ENCODE peak calls at places on chromosomes 6 and 20, in five cellular contexts. One of them, this sample, is unnamed.

GRCh38 chr6:81562169-81562568 is 190.3 kb downstream of the TENT5A start:
- DNase-seq in fibroblast of lung: peak; percentile 92
- DNase-seq in neural progenitor cell: no peak
- DNase-seq in GM23248: peak; percentile 88
- DNase-seq in K562: no peak
- DNase-seq in this sample: no peak

GRCh38 chr20:57478176-57478575 is 46.8 kb downstream of the CTCFL start:
- DNase-seq in K562: no peak
- DNase-seq in GM23248: no peak
- DNase-seq in fibroblast of lung: no peak
- DNase-seq in neural progenitor cell: no peak
- DNase-seq in this sample: no peak

GRCh38 chr20:1844723-1845523 is 50.3 kb upstream of the SIRPA start:
- DNase-seq in fibroblast of lung: peak; percentile 55
- DNase-seq in neural progenitor cell: no peak
- DNase-seq in K562: no peak
- DNase-seq in GM23248: peak; percentile 52
- DNase-seq in this sample: no peak

GRCh38 chr6:126753616-126754015 is 364.9 kb upstream of the RSPO3 start:
- DNase-seq in neural progenitor cell: no peak
- DNase-seq in K562: no peak
- DNase-seq in fibroblast of lung: no peak
- DNase-seq in GM23248: peak; percentile 26
- DNase-seq in this sample: no peak

GRCh38 chr20:38873050-38873581 is 53.1 kb upstream of the FAM83D start:
- DNase-seq in GM23248: no peak
- DNase-seq in fibroblast of lung: no peak
- DNase-seq in neural progenitor cell: no peak
- DNase-seq in K562: no peak
- DNase-seq in this sample: no peak

GRCh38 chr20:25372584-25373336 is 17.9 kb downstream of the ABHD12 start:
- DNase-seq in neural progenitor cell: no peak
- DNase-seq in K562: no peak
- DNase-seq in GM23248: peak; percentile 91
- DNase-seq in fibroblast of lung: peak; percentile 98
- DNase-seq in this sample: peak; percentile 10

GRCh38 chr6:121694389-121695185 is 259.1 kb downstream of the GJA1 start:
- DNase-seq in fibroblast of lung: peak; percentile 84
- DNase-seq in GM23248: peak; percentile 20
- DNase-seq in K562: no peak
- DNase-seq in neural progenitor cell: no peak
- DNase-seq in this sample: no peak

GRCh38 chr6:35050291-35050987 is 90.7 kb downstream of the TCP11 start:
- DNase-seq in neural progenitor cell: no peak
- DNase-seq in GM23248: no peak
- DNase-seq in K562: no peak
- DNase-seq in fibroblast of lung: no peak
- DNase-seq in this sample: no peak

GRCh38 chr20:34560141-34560523 is 1.6 kb downstream of the MAP1LC3A start:
- DNase-seq in GM23248: no peak
- DNase-seq in fibroblast of lung: no peak
- DNase-seq in neural progenitor cell: no peak
- DNase-seq in K562: no peak
- DNase-seq in this sample: peak; percentile 43

GRCh38 chr6:39920147-39920546 is 14.1 kb downstream of the MOCS1 start:
- DNase-seq in GM23248: no peak
- DNase-seq in fibroblast of lung: no peak
- DNase-seq in neural progenitor cell: no peak
- DNase-seq in K562: no peak
- DNase-seq in this sample: no peak

GRCh38 chr20:47586648-47587306 is 85.1 kb downstream of the NCOA3 start:
- DNase-seq in neural progenitor cell: peak; percentile 21
- DNase-seq in fibroblast of lung: peak; percentile 61
- DNase-seq in K562: no peak
- DNase-seq in GM23248: no peak
- DNase-seq in this sample: no peak

GRCh38 chr6:14751645-14752173 is 494.2 kb upstream of the JARID2 start:
- DNase-seq in fibroblast of lung: no peak
- DNase-seq in K562: no peak
- DNase-seq in neural progenitor cell: no peak
- DNase-seq in GM23248: no peak
- DNase-seq in this sample: no peak

GRCh38 chr6:108014040-108014439 is 56.0 kb upstream of the SEC63 start:
- DNase-seq in neural progenitor cell: no peak
- DNase-seq in fibroblast of lung: no peak
- DNase-seq in K562: no peak
- DNase-seq in GM23248: no peak
- DNase-seq in this sample: no peak

DNA sequence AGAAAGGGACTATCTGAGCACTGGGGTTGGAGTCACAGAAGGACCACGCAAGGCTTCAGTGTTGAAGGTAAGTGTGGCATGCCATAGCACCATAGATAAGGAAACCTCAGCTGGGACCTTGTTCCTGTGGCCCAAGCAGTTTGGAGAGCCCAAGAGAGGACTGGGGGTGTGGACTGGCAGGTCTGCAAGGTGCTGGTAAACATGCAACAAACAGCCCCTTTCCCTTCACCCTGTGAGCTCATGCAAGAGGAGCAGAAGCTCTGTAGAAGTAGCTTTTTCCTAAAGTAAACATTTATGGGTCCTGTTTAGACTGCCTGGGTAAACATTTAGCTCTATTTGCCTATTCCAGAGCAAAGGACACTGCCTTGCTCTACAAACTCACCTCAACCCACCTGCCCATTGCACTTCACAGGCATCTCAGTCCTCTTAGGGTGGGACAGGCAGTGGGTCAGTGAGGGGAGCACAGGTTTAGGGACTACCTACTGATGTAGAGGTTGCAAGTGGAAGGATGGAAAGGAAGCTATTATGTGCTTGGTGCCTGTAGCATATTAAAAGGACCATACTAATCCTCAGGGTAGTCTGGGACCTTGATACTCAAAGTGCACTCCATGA is 12.0 kb downstream of the ZSCAN31 start:
- DNase-seq in K562: no peak
- DNase-seq in neural progenitor cell: no peak
- DNase-seq in GM23248: no peak
- DNase-seq in fibroblast of lung: no peak
- DNase-seq in this sample: no peak
- H3K4me3 ChIP-seq in K562: no peak overlapping the region
- H3K4me3 ChIP-seq in neural progenitor cell: no peak overlapping the region
- H3K4me3 ChIP-seq in GM23248: no peak overlapping the region
- H3K4me3 ChIP-seq in fibroblast of lung: no peak overlapping the region
- H3K4me3 ChIP-seq in this sample: no peak overlapping the region

DNA sequence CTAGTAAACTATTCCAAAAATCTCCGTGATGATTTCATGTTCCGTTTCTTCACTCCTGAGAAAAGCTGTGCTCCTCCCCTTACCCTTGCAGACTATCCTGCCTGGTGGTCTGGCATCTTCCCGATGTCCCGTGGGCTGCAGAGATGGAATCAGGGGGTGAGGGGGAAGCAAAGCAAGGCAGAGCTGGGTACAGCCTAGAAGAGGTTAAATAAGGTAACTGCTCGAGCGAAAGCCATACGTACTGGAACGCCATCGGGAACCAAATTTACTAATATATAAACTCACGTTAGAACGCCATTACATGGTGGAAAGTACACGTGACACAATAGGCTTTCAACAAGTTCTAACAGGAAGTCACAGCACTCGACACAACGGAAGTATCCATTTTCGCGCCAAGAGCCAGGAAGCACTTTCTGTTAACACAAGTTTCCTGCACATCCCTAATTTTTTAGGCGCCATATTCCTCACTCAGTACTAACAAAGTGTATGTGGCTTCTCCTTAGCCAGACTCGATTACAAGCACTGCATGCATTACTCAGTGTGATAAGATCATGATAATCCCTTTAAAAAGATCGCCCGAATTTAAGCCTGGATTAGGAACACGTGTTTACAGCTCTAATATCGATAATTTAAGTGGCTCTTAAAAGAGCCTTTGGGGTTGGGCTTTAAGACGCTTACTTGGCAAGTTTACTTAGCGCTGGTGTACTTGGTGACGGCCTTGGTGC is 101.6 kb upstream of the PRSS16 start:
- DNase-seq in K562: peak; percentile 35
- DNase-seq in neural progenitor cell: peak; percentile 67
- DNase-seq in GM23248: peak; percentile 93
- DNase-seq in fibroblast of lung: peak; percentile 93
- DNase-seq in this sample: peak; percentile 83
- H3K9ac ChIP-seq in K562: peak overlapping the region; percentile 93
- H3K9ac ChIP-seq in neural progenitor cell: peak overlapping the region; percentile 66
- H3K9ac ChIP-seq in GM23248: peak overlapping the region; percentile 90
- H3K9ac ChIP-seq in fibroblast of lung: peak overlapping the region; percentile 62
- H3K9ac ChIP-seq in this sample: peak overlapping the region; percentile 93

DNA sequence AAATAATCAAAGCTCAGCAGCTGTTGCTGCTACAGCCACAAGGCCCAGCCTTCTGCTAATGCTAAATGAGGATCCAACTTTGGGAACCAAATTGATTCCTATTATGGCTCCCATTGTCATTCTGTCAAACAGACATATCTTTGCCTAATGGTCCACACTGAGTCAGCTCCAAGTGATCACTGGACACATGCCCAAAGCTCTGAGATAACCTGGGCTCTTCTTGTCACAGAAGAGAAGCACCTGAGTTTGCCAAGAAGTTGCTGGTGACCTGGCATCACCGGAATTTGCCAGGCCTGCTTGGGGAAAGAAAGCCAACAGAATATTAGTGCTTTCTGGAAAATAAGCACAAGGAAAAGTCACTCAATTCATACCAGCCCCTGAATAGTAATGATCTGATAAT is 5.8 kb downstream of the TNFRSF21 start:
- DNase-seq in fibroblast of lung: no peak
- DNase-seq in GM23248: no peak
- DNase-seq in K562: no peak
- DNase-seq in neural progenitor cell: no peak
- DNase-seq in this sample: no peak
- H3K4me1 ChIP-seq in fibroblast of lung: no peaks in the 10 kb centered on the region
- H3K4me1 ChIP-seq in GM23248: no peaks in the 10 kb centered on the region
- H3K4me1 ChIP-seq in K562: no peaks in the 10 kb centered on the region
- H3K4me1 ChIP-seq in neural progenitor cell: peaks cover 12% of the 10 kb centered on the region
- H3K4me1 ChIP-seq in this sample: peaks cover 9% of the 10 kb centered on the region

DNA sequence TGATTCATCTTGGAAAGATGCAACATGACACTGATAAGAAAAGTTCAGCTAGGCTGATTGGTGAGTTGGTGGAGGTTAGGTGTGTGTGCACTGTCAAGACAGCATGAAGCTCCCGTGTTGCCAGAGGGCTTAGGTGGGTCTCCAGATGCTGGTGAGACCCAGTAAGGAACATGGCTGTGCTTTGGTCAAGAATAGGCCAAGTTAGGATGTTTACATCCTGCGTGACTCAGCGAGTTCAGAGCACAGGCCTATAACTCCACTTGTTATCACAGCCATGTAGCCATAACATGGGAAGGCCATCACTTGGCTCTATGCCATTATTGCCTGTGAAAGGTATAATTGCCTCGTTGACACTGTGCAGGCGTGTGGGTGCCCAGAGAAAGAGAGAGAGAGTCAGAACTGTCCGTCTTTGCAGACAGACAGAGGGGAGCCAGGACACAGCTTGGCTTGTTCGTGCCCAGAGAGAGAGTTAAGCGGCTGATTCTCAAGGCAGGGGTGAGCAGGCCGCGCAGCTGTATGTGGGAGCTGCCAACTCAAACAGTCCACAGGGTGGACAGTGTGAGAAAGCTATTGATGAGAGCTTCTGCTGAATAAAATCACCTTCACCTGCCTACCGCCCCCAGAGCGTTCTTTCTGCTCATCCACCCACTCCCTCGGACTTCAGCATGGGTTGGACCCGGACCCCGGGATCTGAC is 43.5 kb downstream of the OR2B6 start:
- DNase-seq in neural progenitor cell: no peak
- DNase-seq in fibroblast of lung: no peak
- DNase-seq in GM23248: no peak
- DNase-seq in K562: no peak
- DNase-seq in this sample: no peak
- H3K4me3 ChIP-seq in neural progenitor cell: no peak overlapping the region
- H3K4me3 ChIP-seq in fibroblast of lung: no peak overlapping the region
- H3K4me3 ChIP-seq in GM23248: no peak overlapping the region
- H3K4me3 ChIP-seq in K562: no peak overlapping the region
- H3K4me3 ChIP-seq in this sample: no peak overlapping the region

DNA sequence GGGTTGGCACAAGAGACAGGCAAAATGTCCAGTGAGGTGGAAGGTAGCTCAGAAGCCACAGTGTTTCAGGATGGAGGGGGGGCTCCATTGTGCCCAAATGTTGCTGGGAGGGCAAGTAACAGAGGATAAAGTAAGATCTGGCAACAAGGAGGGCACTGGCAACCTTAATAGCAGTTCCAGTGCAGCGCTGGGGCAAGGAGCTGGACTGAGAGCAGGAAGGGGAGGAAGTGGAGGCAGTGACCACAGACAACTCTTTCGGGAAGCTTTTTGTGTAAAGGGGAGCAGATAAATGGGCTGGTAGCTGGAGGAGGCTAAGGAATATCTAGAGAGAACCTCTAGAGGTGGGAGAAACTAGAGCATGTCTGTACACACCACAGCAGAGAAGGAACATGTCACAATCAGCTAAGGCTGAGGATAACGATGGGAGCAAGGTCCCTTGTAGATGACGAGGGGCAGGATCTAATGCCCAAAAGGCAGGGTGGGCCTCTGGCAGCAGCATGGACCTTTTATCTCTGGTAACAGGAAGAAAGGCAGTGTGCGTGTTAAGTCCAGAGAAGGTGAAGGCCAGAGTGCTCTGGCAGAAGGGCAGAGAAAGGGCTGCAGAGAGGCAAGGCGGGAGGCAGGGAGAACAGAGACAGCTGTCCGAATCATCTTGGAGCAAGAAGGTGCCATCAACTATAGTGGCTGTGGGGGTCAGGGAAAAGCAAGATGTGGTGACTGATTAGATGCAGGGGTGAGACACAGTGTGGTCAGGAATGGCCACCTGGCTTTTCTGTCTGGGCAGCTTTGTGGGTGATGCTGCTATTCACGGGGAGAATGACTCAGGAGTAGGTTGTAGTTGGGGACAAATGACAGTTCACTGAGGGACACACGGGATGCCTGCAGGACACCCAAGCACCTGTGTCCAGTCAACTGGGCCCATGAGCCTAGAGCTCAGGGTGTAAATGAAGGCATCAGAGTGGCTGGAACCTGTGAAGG is 17.4 kb downstream of the TMEM242 start:
- DNase-seq in neural progenitor cell: no peak
- DNase-seq in GM23248: no peak
- DNase-seq in K562: no peak
- DNase-seq in fibroblast of lung: no peak
- DNase-seq in this sample: no peak
- H3K9ac ChIP-seq in neural progenitor cell: no peak overlapping the region
- H3K9ac ChIP-seq in GM23248: no peak overlapping the region
- H3K9ac ChIP-seq in K562: peak overlapping the region; percentile 53
- H3K9ac ChIP-seq in fibroblast of lung: no peak overlapping the region
- H3K9ac ChIP-seq in this sample: no peak overlapping the region

GRCh38 chr6:13275435-13275989 is 52.8 kb downstream of the TBC1D7 start:
- DNase-seq in K562: peak; percentile 43
- DNase-seq in fibroblast of lung: no peak
- DNase-seq in neural progenitor cell: no peak
- DNase-seq in GM23248: no peak
- DNase-seq in this sample: no peak

GRCh38 chr6:13277231-13277630 is 51.1 kb downstream of the TBC1D7 start:
- DNase-seq in K562: no peak
- DNase-seq in fibroblast of lung: no peak
- DNase-seq in neural progenitor cell: no peak
- DNase-seq in GM23248: no peak
- DNase-seq in this sample: no peak

GRCh38 chr6:13273931-13274706 is 54.2 kb downstream of the TBC1D7 start:
- DNase-seq in K562: peak; percentile 75
- DNase-seq in GM23248: no peak
- DNase-seq in fibroblast of lung: no peak
- DNase-seq in neural progenitor cell: no peak
- DNase-seq in this sample: no peak

GRCh38 chr6:13273202-13273930 is 55.0 kb downstream of the TBC1D7 start:
- DNase-seq in K562: peak; percentile 35
- DNase-seq in fibroblast of lung: peak; percentile 26
- DNase-seq in GM23248: no peak
- DNase-seq in neural progenitor cell: no peak
- DNase-seq in this sample: no peak

GRCh38 chr6:13274707-13275434 is 53.5 kb downstream of the TBC1D7 start:
- DNase-seq in K562: peak; percentile 31
- DNase-seq in fibroblast of lung: no peak
- DNase-seq in neural progenitor cell: peak; percentile 19
- DNase-seq in GM23248: no peak
- DNase-seq in this sample: no peak
- H3K4me1 ChIP-seq in K562: peaks cover 32% of the 10 kb centered on the region
- H3K4me1 ChIP-seq in fibroblast of lung: peaks cover 3% of the 10 kb centered on the region
- H3K4me1 ChIP-seq in neural progenitor cell: peaks cover 9% of the 10 kb centered on the region
- H3K4me1 ChIP-seq in GM23248: peaks cover 11% of the 10 kb centered on the region
- H3K4me1 ChIP-seq in this sample: no peaks in the 10 kb centered on the region